ENCODE peak calls at places on chromosomes 4 and X, in nine cellular contexts. Y is choroid plexus epithelial cell; Z is stimulated activated CD8-positive, alpha-beta memory T cell treated with anti-CD3 and anti-CD28 coated beads, Interleukin-7, amount 100 ng/mL, for 48 hours; T is activated T-cell treated with anti-CD3 and anti-CD28 coated beads for 24 hours; O is NCI-H1694; A is MV-4-11; R is EH; L is iris pigment epithelial cell; C is endodermal cell. K is an unnamed sample.

GRCh38 chr4:113468165-113469022 is 293.1 kb downstream of the CAMK2D start:
- DNase-seq in Y (peak), Z (peak), T (no peak), O (peak), A (peak), R (peak), L (peak), C (peak), K (peak)

GRCh38 chr4:47084111-47084510 is 52.7 kb downstream of the GABRB1 start:
- DNase-seq in Y (no peak), Z (no peak), T (no peak), O (no peak), A (no peak), R (no peak), L (no peak), C (no peak), K (no peak)

GRCh38 chrX:107542500-107542899 is 85.8 kb upstream of the PRPS1 start:
- DNase-seq in Y (peak), Z (no peak), T (no peak), O (no peak), A (no peak), R (peak), L (peak), C (peak), K (no peak)

GRCh38 chr4:27090406-27090805 is 229.8 kb downstream of the STIM2 start:
- DNase-seq in Y (no peak), Z (no peak), T (no peak), O (no peak), A (no peak), R (no peak), L (no peak), C (peak), K (no peak)

GRCh38 chr4:80535551-80535950 is 200.0 kb downstream of the CFAP299 start:
- DNase-seq in Y (no peak), Z (no peak), T (no peak), O (no peak), A (no peak), R (peak), L (no peak), C (no peak), K (no peak)

GRCh38 chr4:98516042-98516440 is 142.4 kb downstream of the TSPAN5 start:
- DNase-seq in Y (peak), Z (no peak), T (no peak), O (no peak), A (no peak), R (peak), L (peak), C (no peak), K (no peak)

GRCh38 chrX:153670748-153671588 is 2.6 kb downstream of the PNCK start:
- DNase-seq in Y (no peak), Z (no peak), T (no peak), O (no peak), A (no peak), R (no peak), L (no peak), C (peak), K (no peak)

GRCh38 chr4:24321151-24321550 is 263.2 kb downstream of the DHX15 start:
- DNase-seq in Y (no peak), Z (no peak), T (no peak), O (no peak), A (no peak), R (peak), L (no peak), C (no peak), K (no peak)

GRCh38 chr4:21830272-21830671 is 118.3 kb downstream of the KCNIP4 start:
- DNase-seq in Y (peak), Z (no peak), T (no peak), O (no peak), A (no peak), R (no peak), L (peak), C (no peak), K (no peak)

GRCh38 chr4:101279377-101279871 is 67.9 kb downstream of the PPP3CA start:
- DNase-seq in Y (peak), Z (no peak), T (no peak), O (no peak), A (peak), R (peak), L (peak), C (no peak), K (peak)

GRCh38 chrX:138710311-138710791 is 1.2 kb downstream of the FGF13 start:
- DNase-seq in Y (no peak), Z (no peak), T (no peak), O (no peak), A (no peak), R (no peak), L (no peak), C (peak), K (no peak)

GRCh38 chr4:20662851-20663250 is 37.4 kb upstream of the PACRGL start:
- DNase-seq in Y (peak), Z (no peak), T (no peak), O (no peak), A (peak), R (no peak), L (peak), C (no peak), K (no peak)

GRCh38 chrX:9482408-9482807 is 17.6 kb downstream of the TBL1X start:
- DNase-seq in Y (no peak), Z (no peak), T (no peak), O (no peak), A (no peak), R (no peak), L (no peak), C (no peak), K (no peak)